ENCODE peak calls at places on chromosomes 16 and 17, in six cellular contexts. K is colonic mucosa, U is sigmoid colon, F is K562, J is pancreas, P is fibroblast of lung. Q is an unnamed sample.

GRCh38 chr17:869067-869466 is 86.9 kb downstream of the MRM3 start:
- DNase-seq in K (peak; percentile 48), U (peak; percentile 94), F (no peak), J (no peak), P (peak; percentile 78), Q (no peak)

GRCh38 chr17:51580869-51581268 is 320.5 kb downstream of the UTP18 start:
- DNase-seq in K (no peak), U (no peak), F (no peak), J (no peak), P (no peak), Q (no peak)

GRCh38 chr17:32833076-32833475 is 43.8 kb downstream of the MYO1D start:
- DNase-seq in K (no peak), U (no peak), F (no peak), J (no peak), P (no peak), Q (no peak)

GRCh38 chr17:67212231-67212630 is 32.8 kb downstream of the HELZ start:
- DNase-seq in K (no peak), U (no peak), F (no peak), J (no peak), P (peak; percentile 42), Q (no peak)

GRCh38 chr16:5502467-5502869 is 404.9 kb upstream of the EEF2KMT start:
- DNase-seq in K (no peak), U (no peak), F (peak; percentile 37), J (no peak), P (no peak), Q (no peak)

GRCh38 chr16:84239186-84239790 is 524 bp downstream of the KCNG4 start:
- DNase-seq in K (no peak), U (no peak), F (no peak), J (no peak), P (no peak), Q (no peak)

GRCh38 chr16:75402821-75403475 is 30.4 kb downstream of the CFDP1 start:
- DNase-seq in K (no peak), U (no peak), F (peak; percentile 22), J (no peak), P (peak; percentile 62), Q (no peak)

GRCh38 chr17:50458290-50458689 is 10.4 kb downstream of the CHAD start:
- DNase-seq in K (no peak), U (no peak), F (no peak), J (no peak), P (no peak), Q (no peak)

GRCh38 chr17:82237083-82237745 is 8.4 kb downstream of the SLC16A3 start:
- DNase-seq in K (no peak), U (peak; percentile 74), F (no peak), J (no peak), P (no peak), Q (no peak)

GRCh38 chr17:31754239-31754945 is 104.7 kb downstream of the COPRS start:
- DNase-seq in K (no peak), U (no peak), F (no peak), J (no peak), P (peak; percentile 92), Q (no peak)

GRCh38 chr16:72985148-72985882 is 62.6 kb downstream of the ZFHX3 start:
- DNase-seq in K (no peak), U (peak; percentile 92), F (no peak), J (no peak), P (peak; percentile 81), Q (no peak)

GRCh38 chr17:46822388-46822921 is 4.0 kb upstream of the WNT3 start:
- DNase-seq in K (peak; percentile 23), U (no peak), F (peak; percentile 72), J (peak; percentile 80), P (no peak), Q (no peak)

GRCh38 chr17:56031636-56032035 is 121.6 kb upstream of the ANKFN1 start:
- DNase-seq in K (no peak), U (no peak), F (no peak), J (no peak), P (no peak), Q (no peak)

GRCh38 chr17:9451919-9452318 is 123.7 kb downstream of the STX8 start:
- DNase-seq in K (no peak), U (no peak), F (no peak), J (no peak), P (no peak), Q (no peak)

GRCh38 chr17:20026960-20027359 is 17.8 kb downstream of the SPECC1 start:
- DNase-seq in K (no peak), U (no peak), F (no peak), J (no peak), P (no peak), Q (no peak)

GRCh38 chr16:83992624-83993023 is 24.6 kb downstream of the NECAB2 start:
- DNase-seq in K (no peak), U (no peak), F (no peak), J (no peak), P (peak; percentile 69), Q (no peak)

GRCh38 chr16:48001306-48001885 is 154.4 kb downstream of the ABCC12 start:
- DNase-seq in K (no peak), U (no peak), F (no peak), J (no peak), P (no peak), Q (no peak)

GRCh38 chr16:55367796-55368195 is 43.8 kb downstream of the IRX6 start:
- DNase-seq in K (no peak), U (no peak), F (no peak), J (no peak), P (no peak), Q (no peak)

GRCh38 chr17:81036128-81036891 is 1.4 kb downstream of the BAIAP2 start:
- DNase-seq in K (no peak), U (no peak), F (no peak), J (no peak), P (no peak), Q (no peak)

GRCh38 chr17:35841505-35841904 is 27.2 kb downstream of the HEATR9 start:
- DNase-seq in K (no peak), U (no peak), F (no peak), J (no peak), P (no peak), Q (no peak)

GRCh38 chr17:32877164-32877764 is 340 bp upstream of the MYO1D start:
- DNase-seq in K (peak; percentile 93), U (peak; percentile 94), F (peak; percentile 98), J (peak; percentile 99), P (peak; percentile 81), Q (peak; percentile 43)

GRCh38 chr17:65243838-65244237 is 106.7 kb downstream of the RGS9 start:
- DNase-seq in K (no peak), U (no peak), F (no peak), J (no peak), P (peak; percentile 36), Q (no peak)

GRCh38 chr16:50103764-50104163 is 38.0 kb downstream of the HEATR3 start:
- DNase-seq in K (no peak), U (no peak), F (no peak), J (no peak), P (peak; percentile 33), Q (no peak)

GRCh38 chr16:29806641-29807425 is 504 bp downstream of the MAZ start:
- DNase-seq in K (peak; percentile 62), U (peak; percentile 84), F (peak; percentile 63), J (peak; percentile 77), P (no peak), Q (no peak)

GRCh38 chr17:79919164-79919585 is 79.9 kb upstream of the CBX4 start:
- DNase-seq in K (peak; percentile 96), U (peak; percentile 93), F (no peak), J (peak; percentile 98), P (no peak), Q (no peak)

GRCh38 chr17:63221941-63222340 is 224.2 kb downstream of the CYB561 start:
- DNase-seq in K (no peak), U (no peak), F (no peak), J (no peak), P (no peak), Q (no peak)

GRCh38 chr16:67015317-67015731 is 13.6 kb upstream of the CBFB start:
- DNase-seq in K (no peak), U (peak; percentile 24), F (no peak), J (peak; percentile 32), P (no peak), Q (no peak)

GRCh38 chr16:89108412-89108811 is 14.8 kb downstream of the ACSF3 start:
- DNase-seq in K (no peak), U (no peak), F (no peak), J (no peak), P (no peak), Q (no peak)
- H3K36me3 ChIP-seq in K (no peaks in the 10 kb centered on the region), U (peaks cover 35% of the 10 kb centered on the region), F (peaks cover 73% of the 10 kb centered on the region), J (peaks cover 29% of the 10 kb centered on the region), P (peaks cover 7% of the 10 kb centered on the region), Q (peaks cover 23% of the 10 kb centered on the region)

DNA sequence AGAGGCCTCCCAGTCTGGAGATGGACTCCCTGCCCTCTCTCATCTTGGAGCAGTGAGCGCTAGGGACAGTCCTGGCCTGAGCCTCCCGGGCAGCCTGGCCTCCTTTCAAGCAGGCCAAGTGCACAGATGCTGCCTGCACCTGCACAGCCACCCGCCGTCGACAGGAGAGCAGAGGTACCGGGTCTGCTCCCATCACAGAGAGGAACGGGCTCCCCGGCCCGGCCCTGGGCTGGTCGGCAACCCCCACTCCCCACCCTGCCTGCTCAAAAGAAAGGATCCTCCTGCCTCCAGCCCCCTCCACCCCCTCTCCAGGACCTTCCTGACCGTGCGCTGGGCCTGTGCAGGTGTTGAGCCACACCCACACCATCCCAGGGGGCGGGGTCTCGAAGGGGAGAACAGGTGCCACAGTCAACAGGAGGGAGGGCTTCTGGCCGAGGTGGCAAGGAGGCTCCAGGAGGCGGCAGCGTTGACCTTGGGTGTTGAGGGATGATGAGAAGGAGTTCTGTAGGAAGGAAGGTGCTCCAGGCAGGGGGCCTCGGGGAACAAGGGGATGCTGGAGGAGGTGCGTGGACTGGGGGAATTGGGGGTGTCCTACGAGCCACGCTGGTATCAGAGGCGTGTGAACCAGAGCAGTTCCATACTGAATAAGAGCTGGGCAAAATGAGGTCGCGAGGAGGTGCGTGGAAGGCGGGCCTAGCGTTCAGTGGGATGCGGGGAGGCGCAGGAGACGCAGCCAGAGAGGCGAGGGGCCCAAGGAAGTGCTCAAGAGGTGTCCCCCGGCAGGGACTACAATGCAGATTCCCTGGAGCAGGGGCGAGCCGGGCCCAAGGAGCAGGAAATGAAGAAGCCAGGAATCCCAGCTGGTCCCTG is 967 bp upstream of the CDH15 start:
- DNase-seq in K (peak; percentile 88), U (no peak), F (peak; percentile 50), J (no peak), P (no peak), Q (no peak)
- TF ChIP-seq CTCF in K (no peak), U (no peak), F (no peak), J (no peak), P (no peak), Q (no peak)

GRCh38 chr17:27315322-27315721 is 21.4 kb downstream of the WSB1 start:
- DNase-seq in K (peak; percentile 83), U (peak; percentile 97), F (no peak), J (peak; percentile 72), P (peak; percentile 94), Q (no peak)
- H3K36me3 ChIP-seq in K (peaks cover 8% of the 10 kb centered on the region), U (peaks cover 24% of the 10 kb centered on the region), F (peaks cover 76% of the 10 kb centered on the region), J (peaks cover 57% of the 10 kb centered on the region), P (peaks cover 11% of the 10 kb centered on the region), Q (peaks cover 12% of the 10 kb centered on the region)

DNA sequence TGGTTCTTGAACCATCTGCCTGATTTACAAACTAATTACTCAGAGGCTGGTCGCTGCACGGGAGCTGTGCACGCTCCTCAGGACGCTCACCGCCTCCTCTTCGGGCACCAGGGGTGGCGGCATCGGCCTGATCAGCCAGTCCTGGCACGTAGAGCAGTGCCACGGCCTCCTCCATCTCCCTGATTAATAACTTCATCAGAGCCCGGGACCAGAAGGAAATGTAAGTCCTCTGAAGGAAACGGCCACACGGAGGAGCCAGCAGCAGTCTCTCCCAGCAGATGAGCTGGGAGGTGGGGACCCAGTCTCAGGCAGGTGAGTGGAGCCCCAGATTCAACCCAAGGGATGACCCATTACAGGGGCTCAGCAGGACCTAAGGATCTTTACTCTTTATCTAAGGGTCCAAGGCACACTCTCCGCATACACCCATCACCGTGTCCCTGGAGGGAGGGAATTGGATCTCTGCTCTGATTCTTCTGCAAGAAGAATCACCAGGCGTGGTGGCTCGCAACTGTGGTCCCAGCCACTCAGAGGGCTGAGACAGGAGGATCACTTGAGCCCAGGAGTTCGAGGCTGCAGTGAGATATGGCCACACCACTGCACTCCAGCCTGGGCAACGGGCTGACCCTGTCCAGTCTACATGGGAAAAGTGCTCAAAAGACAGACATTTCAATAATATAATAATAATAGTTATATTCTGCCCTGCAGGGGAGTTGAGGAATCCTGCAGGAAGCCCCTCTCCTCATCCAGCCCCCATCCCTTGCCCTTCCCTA is 366.5 kb downstream of the SEC14L1 start:
- DNase-seq in K (no peak), U (peak; percentile 20), F (no peak), J (peak; percentile 52), P (no peak), Q (no peak)
- TF ChIP-seq CTCF in K (no peak), U (no peak), F (no peak), J (no peak), P (peak; percentile 1), Q (no peak)